ENCODE peak calls at places on chromosomes 12 and 14, in four cellular contexts. One of them, this sample, is unnamed.

GRCh38 chr12:124236651-124237050 is 58.2 kb upstream of the RFLNA start:
- DNase-seq in A549: no peak
- DNase-seq in K562: no peak
- DNase-seq in HepG2: no peak
- DNase-seq in this sample: no peak

GRCh38 chr12:3030821-3031415 is 46.3 kb upstream of the TSPAN9 start:
- DNase-seq in A549: no peak
- DNase-seq in K562: no peak
- DNase-seq in HepG2: no peak
- DNase-seq in this sample: no peak

GRCh38 chr12:49959570-49960473 is 1.9 kb upstream of the AQP5 start:
- DNase-seq in A549: peak
- DNase-seq in K562: no peak
- DNase-seq in HepG2: no peak
- DNase-seq in this sample: peak

GRCh38 chr14:68715032-68715924 is 77.6 kb downstream of the ZFP36L1 start:
- DNase-seq in A549: no peak
- DNase-seq in K562: no peak
- DNase-seq in HepG2: no peak
- DNase-seq in this sample: no peak

GRCh38 chr12:106220561-106220960 is 27.3 kb downstream of the CKAP4 start:
- DNase-seq in A549: no peak
- DNase-seq in K562: no peak
- DNase-seq in HepG2: no peak
- DNase-seq in this sample: no peak

GRCh38 chr12:92597118-92597517 is 105.7 kb upstream of the PLEKHG7 start:
- DNase-seq in A549: no peak
- DNase-seq in K562: no peak
- DNase-seq in HepG2: no peak
- DNase-seq in this sample: no peak

GRCh38 chr12:110431957-110432587 is 18.1 kb downstream of the ARPC3 start:
- DNase-seq in A549: no peak
- DNase-seq in K562: no peak
- DNase-seq in HepG2: no peak
- DNase-seq in this sample: no peak

GRCh38 chr12:120849765-120850164 is 54.4 kb downstream of the SPPL3 start:
- DNase-seq in A549: peak
- DNase-seq in K562: no peak
- DNase-seq in HepG2: peak
- DNase-seq in this sample: no peak

GRCh38 chr12:10409387-10409786 is at the start of gene KLRC4:
- DNase-seq in A549: no peak
- DNase-seq in K562: no peak
- DNase-seq in HepG2: no peak
- DNase-seq in this sample: no peak

GRCh38 chr12:86015026-86015425 is 140.9 kb downstream of the NTS start:
- DNase-seq in A549: no peak
- DNase-seq in K562: no peak
- DNase-seq in HepG2: no peak
- DNase-seq in this sample: no peak

GRCh38 chr14:55707365-55707804 is 127.4 kb downstream of the KTN1 start:
- DNase-seq in A549: peak
- DNase-seq in K562: no peak
- DNase-seq in HepG2: peak
- DNase-seq in this sample: no peak
- TF ChIP-seq RNF2 in A549: no peak
- TF ChIP-seq RNF2 in K562: no peak
- TF ChIP-seq RNF2 in HepG2: no peak
- TF ChIP-seq RNF2 in this sample: no peak

GRCh38 chr14:31261859-31262739 is 54.5 kb upstream of the HECTD1 start:
- DNase-seq in A549: no peak
- DNase-seq in K562: no peak
- DNase-seq in HepG2: peak
- DNase-seq in this sample: no peak

GRCh38 chr14:31268216-31268615 is 60.6 kb upstream of the HECTD1 start:
- DNase-seq in A549: no peak
- DNase-seq in K562: no peak
- DNase-seq in HepG2: no peak
- DNase-seq in this sample: no peak

GRCh38 chr14:31266437-31267331 is 59.1 kb upstream of the HECTD1 start:
- DNase-seq in A549: no peak
- DNase-seq in K562: no peak
- DNase-seq in HepG2: no peak
- DNase-seq in this sample: no peak

GRCh38 chr14:31263485-31264133 is 56.0 kb upstream of the HECTD1 start:
- DNase-seq in A549: peak
- DNase-seq in K562: no peak
- DNase-seq in HepG2: peak
- DNase-seq in this sample: no peak

DNA sequence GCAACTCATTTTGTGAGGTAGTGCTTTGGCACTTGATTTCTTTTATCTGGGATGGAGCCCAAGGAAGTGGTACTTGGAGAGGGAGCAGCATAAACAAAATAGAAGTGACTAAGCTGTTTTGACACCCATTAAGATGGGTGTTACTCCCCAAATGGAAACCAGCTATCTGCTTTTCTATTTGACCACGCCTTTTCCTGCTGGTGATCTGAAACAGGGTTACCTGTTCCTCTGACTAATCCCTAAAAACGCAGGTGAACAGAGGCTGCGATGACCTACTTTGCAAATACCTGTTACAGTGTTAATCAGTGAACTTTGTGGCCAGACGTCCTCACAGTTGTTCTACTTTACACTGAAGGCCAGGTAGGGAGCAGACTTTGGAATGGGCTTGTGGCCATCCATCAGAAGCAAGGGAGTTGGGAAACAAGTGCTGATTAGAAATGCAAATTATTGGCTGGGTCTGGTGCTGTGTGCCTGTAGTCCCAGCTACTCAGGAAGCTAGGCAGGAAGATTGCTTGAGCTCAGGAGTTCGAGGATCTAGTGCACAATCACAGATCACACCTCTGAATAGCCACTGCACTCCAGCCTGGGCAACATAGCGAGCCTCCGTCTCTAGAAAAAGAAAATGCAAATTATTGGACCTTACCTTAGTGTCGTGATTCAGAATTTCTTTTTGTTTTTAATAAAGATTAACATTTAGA is 58.3 kb upstream of the HECTD1 start:
- DNase-seq in A549: no peak
- DNase-seq in K562: no peak
- DNase-seq in HepG2: peak
- DNase-seq in this sample: no peak
- TF ChIP-seq RNF2 in A549: no peak
- TF ChIP-seq RNF2 in K562: no peak
- TF ChIP-seq RNF2 in HepG2: no peak
- TF ChIP-seq RNF2 in this sample: no peak

DNA sequence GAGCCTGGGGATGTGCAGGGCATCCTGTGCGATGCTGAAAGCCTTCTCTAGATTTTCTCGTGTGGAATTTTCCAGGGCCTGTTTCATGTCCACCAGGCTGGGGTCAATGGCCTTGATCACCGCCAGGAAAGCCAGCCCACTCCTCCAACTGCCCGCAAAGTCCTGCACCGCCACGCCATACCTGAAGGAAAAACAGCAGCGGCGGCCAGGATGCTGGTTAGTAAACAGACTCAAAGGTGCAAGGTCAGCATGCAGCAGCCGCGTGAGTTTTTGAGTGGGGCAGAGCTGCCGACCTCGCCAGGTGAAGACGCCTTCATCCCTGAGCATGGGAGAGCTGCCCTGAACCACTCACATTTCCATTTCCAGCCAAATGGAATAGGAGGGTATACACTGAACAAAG is 53.4 kb upstream of the DICER1 start:
- DNase-seq in A549: no peak
- DNase-seq in K562: no peak
- DNase-seq in HepG2: peak
- DNase-seq in this sample: no peak
- TF ChIP-seq RNF2 in A549: no peak
- TF ChIP-seq RNF2 in K562: no peak
- TF ChIP-seq RNF2 in HepG2: no peak
- TF ChIP-seq RNF2 in this sample: no peak

GRCh38 chr12:1836854-1837411 is 16.6 kb downstream of the LRTM2 start:
- DNase-seq in A549: no peak
- DNase-seq in K562: no peak
- DNase-seq in HepG2: peak
- DNase-seq in this sample: no peak

GRCh38 chr12:1837541-1838206 is 17.3 kb downstream of the LRTM2 start:
- DNase-seq in A549: no peak
- DNase-seq in K562: no peak
- DNase-seq in HepG2: peak
- DNase-seq in this sample: no peak

GRCh38 chr12:1838994-1839365 is 18.6 kb downstream of the LRTM2 start:
- DNase-seq in A549: no peak
- DNase-seq in K562: no peak
- DNase-seq in HepG2: no peak
- DNase-seq in this sample: no peak

GRCh38 chr12:1839464-1839863 is 19.1 kb downstream of the LRTM2 start:
- DNase-seq in A549: no peak
- DNase-seq in K562: no peak
- DNase-seq in HepG2: no peak
- DNase-seq in this sample: no peak

GRCh38 chr12:1838223-1838993 is 18.0 kb downstream of the LRTM2 start:
- DNase-seq in A549: no peak
- DNase-seq in K562: no peak
- DNase-seq in HepG2: no peak
- DNase-seq in this sample: no peak
- TF ChIP-seq RNF2 in A549: no peak
- TF ChIP-seq RNF2 in K562: no peak
- TF ChIP-seq RNF2 in HepG2: no peak
- TF ChIP-seq RNF2 in this sample: no peak

GRCh38 chr12:25550186-25550585 is 2.9 kb downstream of the LMNTD1 start:
- DNase-seq in A549: no peak
- DNase-seq in K562: no peak
- DNase-seq in HepG2: no peak
- DNase-seq in this sample: no peak

GRCh38 chr12:25549120-25549519 is 4.0 kb downstream of the LMNTD1 start:
- DNase-seq in A549: no peak
- DNase-seq in K562: no peak
- DNase-seq in HepG2: no peak
- DNase-seq in this sample: no peak

GRCh38 chr12:25552681-25553080 is 402 bp downstream of the LMNTD1 start:
- DNase-seq in A549: no peak
- DNase-seq in K562: no peak
- DNase-seq in HepG2: no peak
- DNase-seq in this sample: no peak

GRCh38 chr12:25556136-25556535 is 3.1 kb upstream of the LMNTD1 start:
- DNase-seq in A549: no peak
- DNase-seq in K562: no peak
- DNase-seq in HepG2: no peak
- DNase-seq in this sample: no peak

GRCh38 chr12:25553083-25553482 is at the start of gene LMNTD1:
- DNase-seq in A549: no peak
- DNase-seq in K562: no peak
- DNase-seq in HepG2: no peak
- DNase-seq in this sample: no peak
- TF ChIP-seq RNF2 in A549: no peak
- TF ChIP-seq RNF2 in K562: no peak
- TF ChIP-seq RNF2 in HepG2: no peak
- TF ChIP-seq RNF2 in this sample: no peak

GRCh38 chr12:104615048-104615561 is 158.4 kb downstream of the CHST11 start:
- DNase-seq in A549: no peak
- DNase-seq in K562: no peak
- DNase-seq in HepG2: no peak
- DNase-seq in this sample: no peak
- TF ChIP-seq RNF2 in A549: no peak
- TF ChIP-seq RNF2 in K562: no peak
- TF ChIP-seq RNF2 in HepG2: no peak
- TF ChIP-seq RNF2 in this sample: no peak

GRCh38 chr12:23055004-23055403 is 430.0 kb downstream of the ETNK1 start:
- DNase-seq in A549: no peak
- DNase-seq in K562: peak
- DNase-seq in HepG2: peak
- DNase-seq in this sample: peak

GRCh38 chr12:23066095-23066494 is 441.1 kb downstream of the ETNK1 start:
- DNase-seq in A549: no peak
- DNase-seq in K562: no peak
- DNase-seq in HepG2: no peak
- DNase-seq in this sample: no peak

GRCh38 chr12:23057571-23057970 is 432.6 kb downstream of the ETNK1 start:
- DNase-seq in A549: no peak
- DNase-seq in K562: no peak
- DNase-seq in HepG2: no peak
- DNase-seq in this sample: no peak

GRCh38 chr12:23063206-23063605 is 438.2 kb downstream of the ETNK1 start:
- DNase-seq in A549: no peak
- DNase-seq in K562: no peak
- DNase-seq in HepG2: no peak
- DNase-seq in this sample: no peak

DNA sequence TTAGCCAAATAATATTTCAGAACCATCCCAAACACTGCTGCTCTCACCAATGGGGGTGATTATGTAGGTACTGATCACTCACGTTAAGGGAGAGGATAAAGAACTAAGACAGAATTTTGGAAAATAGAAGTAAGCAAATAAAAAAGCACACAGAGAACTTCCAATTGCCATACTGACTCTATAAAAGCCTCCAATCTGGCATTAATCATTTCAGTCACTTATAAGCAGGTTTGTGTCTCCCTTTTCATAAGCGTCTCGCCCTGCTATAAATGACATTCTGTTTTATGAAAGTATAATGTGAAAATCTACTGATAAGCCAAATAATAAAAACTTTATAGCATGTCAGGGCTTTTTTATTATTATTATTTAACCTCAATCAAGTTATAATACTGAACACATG is 435.2 kb downstream of the ETNK1 start:
- DNase-seq in A549: no peak
- DNase-seq in K562: no peak
- DNase-seq in HepG2: no peak
- DNase-seq in this sample: no peak
- TF ChIP-seq RNF2 in A549: no peak
- TF ChIP-seq RNF2 in K562: no peak
- TF ChIP-seq RNF2 in HepG2: no peak
- TF ChIP-seq RNF2 in this sample: no peak

GRCh38 chr14:52922656-52923055 is 28.2 kb downstream of the FERMT2 start:
- DNase-seq in A549: no peak
- DNase-seq in K562: no peak
- DNase-seq in HepG2: no peak
- DNase-seq in this sample: no peak

GRCh38 chr14:52922059-52922458 is 28.8 kb downstream of the FERMT2 start:
- DNase-seq in A549: no peak
- DNase-seq in K562: no peak
- DNase-seq in HepG2: no peak
- DNase-seq in this sample: no peak

GRCh38 chr14:52929192-52929807 is 21.6 kb downstream of the FERMT2 start:
- DNase-seq in A549: no peak
- DNase-seq in K562: no peak
- DNase-seq in HepG2: no peak
- DNase-seq in this sample: no peak

GRCh38 chr14:52923902-52924575 is 26.8 kb downstream of the FERMT2 start:
- DNase-seq in A549: no peak
- DNase-seq in K562: no peak
- DNase-seq in HepG2: peak
- DNase-seq in this sample: no peak

GRCh38 chr14:52926994-52927393 is 23.9 kb downstream of the FERMT2 start:
- DNase-seq in A549: no peak
- DNase-seq in K562: no peak
- DNase-seq in HepG2: peak
- DNase-seq in this sample: no peak
- TF ChIP-seq RNF2 in A549: no peak
- TF ChIP-seq RNF2 in K562: no peak
- TF ChIP-seq RNF2 in HepG2: no peak
- TF ChIP-seq RNF2 in this sample: no peak